ENCODE peak calls at places on chromosomes 6 and 20, in six cellular contexts. O is H9, C is IMR-90, E is mesenchymal stem cell, Z is H1, S is neuronal stem cell. I is an unnamed sample.

GRCh38 chr6:35146453-35146852 is 5.3 kb upstream of the TCP11 start:
- DNase-seq in O (peak), E (peak), S (no peak), C (peak), Z (peak), I (peak)

GRCh38 chr6:106186714-106187113 is 100.6 kb downstream of the PRDM1 start:
- DNase-seq in Z (no peak), O (no peak), C (no peak), E (no peak), S (no peak), I (no peak)

GRCh38 chr6:149211046-149211571 is 106.4 kb upstream of the TAB2 start:
- DNase-seq in E (peak), Z (no peak), C (peak), O (no peak), S (no peak), I (no peak)

GRCh38 chr6:134415194-134415593 is 97.3 kb upstream of the SGK1 start:
- DNase-seq in O (no peak), C (no peak), E (no peak), Z (no peak), S (no peak), I (no peak)

GRCh38 chr20:61515922-61516321 is 263.9 kb downstream of the CDH4 start:
- DNase-seq in O (no peak), E (no peak), S (no peak), Z (no peak), C (no peak), I (no peak)

GRCh38 chr20:5918856-5919633 is 31.3 kb downstream of the TRMT6 start:
- DNase-seq in C (peak), S (no peak), Z (no peak), E (peak), O (no peak), I (peak)

GRCh38 chr20:47024461-47024937 is 129.9 kb downstream of the EYA2 start:
- DNase-seq in C (peak), O (no peak), S (no peak), Z (no peak), E (no peak), I (no peak)

GRCh38 chr6:18241208-18241836 is 23.0 kb downstream of the DEK start:
- DNase-seq in E (no peak), O (no peak), S (no peak), Z (no peak), C (peak), I (no peak)

GRCh38 chr20:18011951-18012645 is 43.3 kb downstream of the MGME1 start:
- DNase-seq in E (no peak), C (no peak), Z (no peak), S (no peak), O (no peak), I (no peak)

GRCh38 chr6:108795122-108795521 is 53.1 kb upstream of the ARMC2 start:
- DNase-seq in O (no peak), E (no peak), S (no peak), C (no peak), Z (no peak), I (no peak)

GRCh38 chr6:139369568-139370046 is 4.8 kb downstream of the CITED2 start:
- DNase-seq in Z (no peak), C (peak), S (peak), E (peak), O (no peak), I (peak)

GRCh38 chr20:33250666-33251065 is 14.9 kb downstream of the BPIFA1 start:
- DNase-seq in C (no peak), E (no peak), S (no peak), Z (no peak), O (no peak), I (peak)

GRCh38 chr20:14523090-14523489 is 185.7 kb upstream of the FLRT3 start:
- DNase-seq in C (no peak), S (no peak), O (no peak), E (no peak), Z (no peak), I (peak)

GRCh38 chr20:14522595-14522994 is 185.2 kb upstream of the FLRT3 start:
- DNase-seq in Z (no peak), O (no peak), E (no peak), C (no peak), S (no peak), I (no peak)

GRCh38 chr20:14521016-14521415 is 183.6 kb upstream of the FLRT3 start:
- DNase-seq in E (no peak), O (no peak), Z (no peak), S (no peak), C (no peak), I (no peak)

GRCh38 chr20:14518648-14519047 is 181.2 kb upstream of the FLRT3 start:
- DNase-seq in E (no peak), O (no peak), S (no peak), Z (no peak), C (no peak), I (no peak)

GRCh38 chr20:14521436-14521835 is 184.0 kb upstream of the FLRT3 start:
- DNase-seq in Z (no peak), S (no peak), C (peak), E (peak), O (no peak), I (no peak)
- H2BK15ac ChIP-seq in Z (no peak), S (no peak), C (no peak), E (no peak), O (no peak), I (no peak)

DNA sequence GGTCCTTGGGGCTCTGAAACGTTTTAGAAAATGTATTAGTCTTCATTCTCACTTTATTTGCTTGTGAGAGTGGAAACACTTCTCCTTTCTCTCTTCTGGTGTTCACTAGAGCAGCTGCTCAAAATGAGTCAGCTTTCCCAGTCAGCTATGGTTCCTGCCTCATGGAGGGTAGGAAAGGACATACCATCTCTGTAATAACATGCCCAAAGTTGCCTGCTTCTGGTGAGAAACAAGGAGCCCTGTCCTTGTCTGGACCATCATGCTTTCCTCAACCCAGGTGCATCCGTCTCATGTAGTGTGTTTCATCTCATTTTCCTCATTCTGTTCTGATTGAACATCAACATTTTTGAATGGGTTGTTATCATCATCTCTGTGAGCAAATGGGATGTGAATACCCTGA is 17.1 kb upstream of the TINAG start:
- DNase-seq in O (no peak), S (no peak), E (peak), C (peak), Z (no peak), I (peak)
- H3K23ac ChIP-seq in O (no peak), S (no peak), E (no peak), C (peak), Z (no peak), I (no peak)

GRCh38 chr6:15518878-15519277 is 143.9 kb downstream of the DTNBP1 start:
- DNase-seq in O (no peak), Z (no peak), C (no peak), S (no peak), E (no peak), I (no peak)

GRCh38 chr6:15521516-15521915 is 141.3 kb downstream of the DTNBP1 start:
- DNase-seq in S (no peak), O (no peak), C (no peak), Z (no peak), E (no peak), I (no peak)

GRCh38 chr6:15518057-15518456 is 144.8 kb downstream of the DTNBP1 start:
- DNase-seq in S (no peak), E (no peak), O (no peak), C (peak), Z (no peak), I (no peak)

GRCh38 chr6:15520616-15521203 is 142.1 kb downstream of the DTNBP1 start:
- DNase-seq in S (no peak), O (peak), C (no peak), E (no peak), Z (no peak), I (no peak)

DNA sequence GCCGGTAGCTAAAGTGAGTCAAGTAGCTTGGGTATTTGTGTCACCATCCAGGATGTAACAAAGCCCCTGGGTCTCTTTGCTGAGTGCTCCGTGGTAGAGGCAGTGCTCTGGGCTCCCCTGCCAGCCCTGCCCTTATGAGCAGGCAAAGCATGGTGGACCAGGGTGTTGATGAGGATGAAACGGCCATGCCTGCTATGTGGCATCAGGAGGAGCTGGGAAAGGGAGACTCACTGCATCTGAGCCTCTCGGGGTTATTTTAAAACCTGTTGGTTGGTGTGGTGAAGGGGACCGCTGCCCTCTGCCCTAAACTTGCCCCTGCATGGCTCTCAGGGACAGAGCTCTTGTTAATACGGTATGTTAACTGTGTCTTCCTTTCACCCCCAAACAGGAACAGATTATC is 143.1 kb downstream of the DTNBP1 start:
- DNase-seq in S (no peak), C (no peak), E (no peak), O (no peak), Z (no peak), I (no peak)
- H2BK15ac ChIP-seq in S (no peak), C (no peak), E (no peak), O (no peak), Z (no peak), I (no peak)

DNA sequence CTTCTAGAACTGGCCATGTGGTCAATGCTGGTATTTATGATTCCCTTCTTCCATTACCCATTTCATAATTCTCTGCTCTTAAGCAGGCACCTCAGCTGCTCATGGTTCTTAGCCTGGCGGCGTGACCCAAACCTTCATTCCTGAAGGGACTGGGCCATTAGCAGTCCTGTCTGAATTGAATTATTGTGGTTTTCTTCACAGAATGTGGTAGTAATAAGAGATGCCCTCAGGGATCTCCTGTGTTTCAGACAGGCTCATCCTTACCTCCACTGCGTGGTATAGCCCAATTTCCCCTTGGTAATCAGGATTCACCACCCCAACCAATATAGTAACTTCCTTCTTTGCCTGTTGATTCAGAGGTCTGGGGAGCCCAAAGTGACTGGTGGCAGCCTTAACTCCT is 37.6 kb downstream of the PKIB start:
- DNase-seq in Z (no peak), C (no peak), O (no peak), E (no peak), S (no peak), I (no peak)
- H3K23ac ChIP-seq in Z (no peak), C (no peak), O (no peak), E (no peak), S (no peak), I (no peak)